ENCODE peak calls at places on chromosomes 3 and 15, in five cellular contexts. One of them, this sample, is unnamed.

GRCh38 chr3:156218353-156218744 is 98.0 kb downstream of the KCNAB1 start:
- DNase-seq in suprapubic skin: no peak
- DNase-seq in HCT116: no peak
- DNase-seq in uterus: no peak
- DNase-seq in heart left ventricle: no peak
- DNase-seq in this sample: no peak

GRCh38 chr15:73901126-73901810 is 25.0 kb upstream of the LOXL1 start:
- DNase-seq in suprapubic skin: peak; percentile 0
- DNase-seq in HCT116: no peak
- DNase-seq in uterus: no peak
- DNase-seq in heart left ventricle: no peak
- DNase-seq in this sample: no peak

GRCh38 chr3:111173328-111173900 is 101.8 kb downstream of the NECTIN3 start:
- DNase-seq in suprapubic skin: no peak
- DNase-seq in HCT116: no peak
- DNase-seq in uterus: no peak
- DNase-seq in heart left ventricle: no peak
- DNase-seq in this sample: no peak

GRCh38 chr15:47414207-47414606 is 303.1 kb upstream of the SEMA6D start:
- DNase-seq in suprapubic skin: no peak
- DNase-seq in HCT116: no peak
- DNase-seq in uterus: no peak
- DNase-seq in heart left ventricle: no peak
- DNase-seq in this sample: no peak

GRCh38 chr3:104715972-104716371 is 650.7 kb upstream of the ALCAM start:
- DNase-seq in suprapubic skin: no peak
- DNase-seq in HCT116: no peak
- DNase-seq in uterus: no peak
- DNase-seq in heart left ventricle: no peak
- DNase-seq in this sample: no peak

GRCh38 chr3:113212155-113212844 is 943 bp downstream of the BOC start:
- DNase-seq in suprapubic skin: no peak
- DNase-seq in HCT116: no peak
- DNase-seq in uterus: peak; percentile 50
- DNase-seq in heart left ventricle: peak; percentile 29
- DNase-seq in this sample: no peak

GRCh38 chr3:197746801-197747237 is 2.9 kb upstream of the FYTTD1 start:
- DNase-seq in suprapubic skin: no peak
- DNase-seq in HCT116: no peak
- DNase-seq in uterus: no peak
- DNase-seq in heart left ventricle: no peak
- DNase-seq in this sample: no peak

GRCh38 chr15:60479711-60480110 is 769 bp upstream of the ICE2 start:
- DNase-seq in suprapubic skin: no peak
- DNase-seq in HCT116: no peak
- DNase-seq in uterus: no peak
- DNase-seq in heart left ventricle: no peak
- DNase-seq in this sample: no peak

GRCh38 chr3:178146406-178146831 is 389.8 kb upstream of the KCNMB2 start:
- DNase-seq in suprapubic skin: no peak
- DNase-seq in HCT116: no peak
- DNase-seq in uterus: no peak
- DNase-seq in heart left ventricle: no peak
- DNase-seq in this sample: no peak

GRCh38 chr3:55160241-55160877 is 232.5 kb upstream of the LRTM1 start:
- DNase-seq in suprapubic skin: peak; percentile 60
- DNase-seq in HCT116: no peak
- DNase-seq in uterus: no peak
- DNase-seq in heart left ventricle: peak; percentile 28
- DNase-seq in this sample: no peak

GRCh38 chr3:33075996-33076395 is 20.9 kb downstream of the GLB1 start:
- DNase-seq in suprapubic skin: no peak
- DNase-seq in HCT116: no peak
- DNase-seq in uterus: no peak
- DNase-seq in heart left ventricle: no peak
- DNase-seq in this sample: no peak

GRCh38 chr3:126344380-126345041 is 12.7 kb downstream of the KLF15 start:
- DNase-seq in suprapubic skin: peak; percentile 55
- DNase-seq in HCT116: no peak
- DNase-seq in uterus: peak; percentile 12
- DNase-seq in heart left ventricle: peak; percentile 3
- DNase-seq in this sample: peak; percentile 63

GRCh38 chr3:126343675-126344074 is 13.5 kb downstream of the KLF15 start:
- DNase-seq in suprapubic skin: peak; percentile 40
- DNase-seq in HCT116: no peak
- DNase-seq in uterus: peak; percentile 11
- DNase-seq in heart left ventricle: peak; percentile 6
- DNase-seq in this sample: peak; percentile 14

GRCh38 chr3:126341755-126342150 is 15.5 kb downstream of the KLF15 start:
- DNase-seq in suprapubic skin: peak; percentile 50
- DNase-seq in HCT116: no peak
- DNase-seq in uterus: no peak
- DNase-seq in heart left ventricle: no peak
- DNase-seq in this sample: no peak

GRCh38 chr3:126342211-126342610 is 15.0 kb downstream of the KLF15 start:
- DNase-seq in suprapubic skin: no peak
- DNase-seq in HCT116: no peak
- DNase-seq in uterus: no peak
- DNase-seq in heart left ventricle: peak; percentile 1
- DNase-seq in this sample: no peak

GRCh38 chr3:126342991-126343661 is 14.1 kb downstream of the KLF15 start:
- DNase-seq in suprapubic skin: peak; percentile 51
- DNase-seq in HCT116: no peak
- DNase-seq in uterus: peak; percentile 21
- DNase-seq in heart left ventricle: peak; percentile 13
- DNase-seq in this sample: peak; percentile 2
- TF ChIP-seq CTCF in suprapubic skin: no peak
- TF ChIP-seq CTCF in HCT116: no peak
- TF ChIP-seq CTCF in uterus: no peak
- TF ChIP-seq CTCF in heart left ventricle: no peak
- TF ChIP-seq CTCF in this sample: no peak

DNA sequence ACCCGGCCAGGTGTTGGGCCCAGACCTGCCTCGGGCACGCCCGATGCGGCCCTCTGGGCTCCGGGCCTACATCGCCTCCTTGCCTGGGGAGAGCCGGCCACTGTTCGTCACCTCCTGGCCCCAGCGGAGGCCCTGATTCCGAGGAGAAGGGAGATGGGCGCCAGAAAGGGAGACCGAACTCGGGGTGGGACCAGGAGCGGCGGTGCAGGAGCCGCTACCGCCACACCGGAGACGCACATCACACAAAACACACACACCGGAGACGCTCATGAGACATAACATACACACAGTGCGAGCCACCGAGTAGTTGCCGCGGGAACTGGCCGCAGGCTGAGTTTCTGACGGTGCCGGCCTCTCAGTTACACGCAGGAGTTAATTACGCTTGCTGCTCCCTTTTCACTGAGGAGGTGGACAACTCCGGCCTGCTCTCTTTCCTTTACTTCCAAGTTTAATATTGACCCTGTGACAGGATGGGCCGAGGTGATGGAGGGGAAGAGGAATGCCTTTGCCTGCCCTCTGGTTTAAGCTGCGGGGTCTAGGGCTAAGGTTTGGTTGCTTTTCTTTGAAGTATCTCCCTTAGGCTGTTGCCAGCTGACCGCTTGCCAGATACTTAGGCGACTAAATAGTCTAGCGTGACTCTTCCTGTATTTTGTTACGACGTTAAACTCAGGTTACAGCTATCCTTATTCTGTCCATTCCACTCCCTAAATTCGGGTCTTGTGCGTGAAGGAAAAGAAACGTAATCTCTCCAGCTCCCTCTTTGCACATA is 592 bp downstream of the PCNP start:
- DNase-seq in suprapubic skin: peak; percentile 73
- DNase-seq in HCT116: no peak
- DNase-seq in uterus: peak; percentile 55
- DNase-seq in heart left ventricle: peak; percentile 62
- DNase-seq in this sample: peak; percentile 46
- TF ChIP-seq POLR2A in suprapubic skin: no peak
- TF ChIP-seq POLR2A in HCT116: no peak
- TF ChIP-seq POLR2A in uterus: no peak
- TF ChIP-seq POLR2A in heart left ventricle: no peak
- TF ChIP-seq POLR2A in this sample: no peak

GRCh38 chr3:163943664-163944063 is 1134.6 kb downstream of the SI start:
- DNase-seq in suprapubic skin: no peak
- DNase-seq in HCT116: no peak
- DNase-seq in uterus: no peak
- DNase-seq in heart left ventricle: no peak
- DNase-seq in this sample: no peak
- TF ChIP-seq CTCF in suprapubic skin: no peak
- TF ChIP-seq CTCF in HCT116: no peak
- TF ChIP-seq CTCF in uterus: no peak
- TF ChIP-seq CTCF in heart left ventricle: no peak
- TF ChIP-seq CTCF in this sample: no peak

DNA sequence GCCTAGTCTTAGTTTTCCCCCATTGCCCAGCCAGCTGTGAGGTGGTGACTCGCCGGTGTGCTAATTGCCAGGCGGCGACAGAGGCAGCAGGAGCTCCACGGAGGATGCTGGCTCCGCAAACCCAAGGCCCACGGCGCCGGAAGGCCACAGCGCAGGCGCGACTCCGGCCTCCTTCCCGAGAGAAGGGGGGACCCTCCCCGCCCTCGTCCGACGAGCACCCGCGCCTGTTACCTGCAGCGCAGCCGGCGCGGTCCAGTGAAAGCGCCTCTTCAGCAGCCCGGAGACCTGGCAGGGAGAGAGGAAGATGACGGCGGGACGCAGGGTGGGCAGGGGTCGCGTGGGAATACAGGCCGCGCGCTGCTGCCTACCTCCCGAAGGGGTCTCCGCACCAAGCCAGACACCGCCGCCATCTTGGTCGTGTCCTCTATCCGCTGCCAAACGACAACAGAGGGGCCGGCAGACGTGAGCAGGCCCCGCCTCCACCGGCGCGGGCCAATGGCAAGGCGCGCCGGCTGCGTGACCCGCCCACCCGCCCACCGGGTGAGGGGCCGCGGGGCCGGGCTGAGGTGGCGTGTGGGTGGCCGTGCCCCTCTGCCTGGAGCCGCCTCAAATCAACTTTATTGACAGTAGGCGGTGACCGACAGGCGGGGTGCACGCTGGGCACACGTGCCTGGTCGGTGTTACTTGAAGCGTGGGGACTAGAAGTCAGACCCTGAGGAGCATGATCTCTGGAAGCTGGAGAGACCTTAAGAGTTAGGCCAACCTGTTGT is at the start of gene PDHB:
- DNase-seq in suprapubic skin: peak; percentile 95
- DNase-seq in HCT116: peak; percentile 80
- DNase-seq in uterus: peak; percentile 89
- DNase-seq in heart left ventricle: peak; percentile 93
- DNase-seq in this sample: peak; percentile 85
- TF ChIP-seq POLR2A in suprapubic skin: peak; percentile 55
- TF ChIP-seq POLR2A in HCT116: peak; percentile 46
- TF ChIP-seq POLR2A in uterus: peak; percentile 86
- TF ChIP-seq POLR2A in heart left ventricle: peak; percentile 79
- TF ChIP-seq POLR2A in this sample: peak; percentile 79

This sample was measured in gastrocnemius medialis.